ENCODE peak calls at places on chromosomes 3 and 15, in six cellular contexts. W, C, Z, H, I and R are unnamed samples.

GRCh38 chr3:107315136-107315535 is 62.1 kb upstream of the CCDC54 start:
- DNase-seq in W (no peak), C (no peak), Z (no peak), H (peak; percentile 19), I (peak; percentile 5), R (no peak)

GRCh38 chr3:111676177-111677021 is 81.3 kb upstream of the ZBED2 start:
- DNase-seq in W (peak; percentile 36), C (peak; percentile 22), Z (peak; percentile 88), H (peak; percentile 82), I (no peak), R (peak; percentile 88)

GRCh38 chr3:58074997-58075396 is 66.8 kb downstream of the FLNB start:
- DNase-seq in W (no peak), C (no peak), Z (no peak), H (no peak), I (no peak), R (no peak)

GRCh38 chr15:40065166-40065565 is 26.2 kb upstream of the SRP14 start:
- DNase-seq in W (no peak), C (no peak), Z (no peak), H (no peak), I (no peak), R (no peak)

GRCh38 chr15:75229191-75230015 is 27.7 kb downstream of the C15orf39 start:
- DNase-seq in W (no peak), C (no peak), Z (no peak), H (peak; percentile 32), I (peak; percentile 22), R (peak; percentile 81)

GRCh38 chr3:12719984-12720656 is 38.9 kb downstream of the TMEM40 start:
- DNase-seq in W (peak; percentile 86), C (peak; percentile 86), Z (peak; percentile 72), H (peak; percentile 77), I (peak; percentile 82), R (peak; percentile 96)

GRCh38 chr3:89690649-89691048 is 583.2 kb downstream of the EPHA3 start:
- DNase-seq in W (no peak), C (no peak), Z (no peak), H (peak; percentile 28), I (peak; percentile 1), R (no peak)

GRCh38 chr15:69885182-69886041 is 212.3 kb downstream of the TLE3 start:
- DNase-seq in W (no peak), C (no peak), Z (no peak), H (peak; percentile 34), I (no peak), R (no peak)

GRCh38 chr3:65854606-65855304 is 184.0 kb downstream of the MAGI1 start:
- DNase-seq in W (no peak), C (peak; percentile 13), Z (peak; percentile 36), H (peak; percentile 43), I (peak; percentile 47), R (peak; percentile 61)

GRCh38 chr3:183728204-183728603 is 30.6 kb downstream of the YEATS2 start:
- DNase-seq in W (no peak), C (no peak), Z (no peak), H (no peak), I (no peak), R (no peak)

GRCh38 chr15:67140078-67140833 is 74.9 kb downstream of the SMAD3 start:
- DNase-seq in W (no peak), C (no peak), Z (no peak), H (no peak), I (no peak), R (no peak)

GRCh38 chr3:141649871-141650270 is 88.2 kb upstream of the RNF7 start:
- DNase-seq in W (no peak), C (no peak), Z (no peak), H (no peak), I (no peak), R (no peak)

GRCh38 chr3:104388624-104389023 is 978.1 kb upstream of the ALCAM start:
- DNase-seq in W (no peak), C (no peak), Z (peak; percentile 5), H (peak; percentile 47), I (peak; percentile 19), R (no peak)

GRCh38 chr3:131795382-131796085 is 239.3 kb downstream of the CPNE4 start:
- DNase-seq in W (no peak), C (no peak), Z (no peak), H (peak; percentile 83), I (no peak), R (no peak)

GRCh38 chr3:134325722-134326121 is 48.5 kb downstream of the AMOTL2 start:
- DNase-seq in W (no peak), C (no peak), Z (no peak), H (no peak), I (no peak), R (no peak)

GRCh38 chr3:194134231-194134756 is 1.7 kb upstream of the HES1 start:
- DNase-seq in W (peak; percentile 68), C (no peak), Z (no peak), H (peak; percentile 87), I (no peak), R (peak; percentile 69)

GRCh38 chr3:56342475-56342874 is 125.8 kb downstream of the ERC2 start:
- DNase-seq in W (no peak), C (no peak), Z (peak; percentile 14), H (no peak), I (no peak), R (no peak)

GRCh38 chr3:188337232-188337631 is 183.3 kb downstream of the LPP start:
- DNase-seq in W (no peak), C (no peak), Z (no peak), H (no peak), I (no peak), R (no peak)

GRCh38 chr15:72358532-72359180 is 17.2 kb downstream of the HEXA start:
- DNase-seq in W (no peak), C (no peak), Z (peak; percentile 86), H (peak; percentile 86), I (peak; percentile 85), R (no peak)

GRCh38 chr15:70502576-70502975 is 260.8 kb downstream of the UACA start:
- DNase-seq in W (no peak), C (no peak), Z (no peak), H (no peak), I (no peak), R (no peak)

GRCh38 chr3:71498053-71498452 is 85.5 kb downstream of the FOXP1 start:
- DNase-seq in W (no peak), C (no peak), Z (no peak), H (peak; percentile 81), I (no peak), R (peak; percentile 93)

GRCh38 chr3:71499477-71499876 is 84.1 kb downstream of the FOXP1 start:
- DNase-seq in W (no peak), C (no peak), Z (no peak), H (no peak), I (no peak), R (no peak)

GRCh38 chr3:71495708-71496472 is 87.6 kb downstream of the FOXP1 start:
- DNase-seq in W (no peak), C (peak; percentile 60), Z (peak; percentile 80), H (peak; percentile 94), I (peak; percentile 91), R (peak; percentile 87)

GRCh38 chr3:71498543-71498942 is 85.0 kb downstream of the FOXP1 start:
- DNase-seq in W (no peak), C (no peak), Z (no peak), H (no peak), I (no peak), R (no peak)

GRCh38 chr3:71497367-71497925 is 86.1 kb downstream of the FOXP1 start:
- DNase-seq in W (no peak), C (no peak), Z (no peak), H (peak; percentile 35), I (no peak), R (peak; percentile 18)
- H3K4me2 ChIP-seq in W (no peak overlapping the region), C (peak overlapping the region; percentile 82), Z (no peak overlapping the region), H (no peak overlapping the region), I (no peak overlapping the region), R (peak overlapping the region; percentile 29)

GRCh38 chr3:62373215-62373614 is at the start of gene FEZF2:
- DNase-seq in W (no peak), C (no peak), Z (no peak), H (no peak), I (no peak), R (no peak)

GRCh38 chr3:62372621-62373041 is 719 bp downstream of the FEZF2 start:
- DNase-seq in W (no peak), C (no peak), Z (no peak), H (peak; percentile 8), I (no peak), R (no peak)

GRCh38 chr3:62375655-62376054 is 2.3 kb upstream of the FEZF2 start:
- DNase-seq in W (no peak), C (no peak), Z (no peak), H (no peak), I (no peak), R (no peak)

GRCh38 chr3:62373714-62374333 is 474 bp upstream of the FEZF2 start:
- DNase-seq in W (no peak), C (no peak), Z (no peak), H (no peak), I (no peak), R (no peak)

DNA sequence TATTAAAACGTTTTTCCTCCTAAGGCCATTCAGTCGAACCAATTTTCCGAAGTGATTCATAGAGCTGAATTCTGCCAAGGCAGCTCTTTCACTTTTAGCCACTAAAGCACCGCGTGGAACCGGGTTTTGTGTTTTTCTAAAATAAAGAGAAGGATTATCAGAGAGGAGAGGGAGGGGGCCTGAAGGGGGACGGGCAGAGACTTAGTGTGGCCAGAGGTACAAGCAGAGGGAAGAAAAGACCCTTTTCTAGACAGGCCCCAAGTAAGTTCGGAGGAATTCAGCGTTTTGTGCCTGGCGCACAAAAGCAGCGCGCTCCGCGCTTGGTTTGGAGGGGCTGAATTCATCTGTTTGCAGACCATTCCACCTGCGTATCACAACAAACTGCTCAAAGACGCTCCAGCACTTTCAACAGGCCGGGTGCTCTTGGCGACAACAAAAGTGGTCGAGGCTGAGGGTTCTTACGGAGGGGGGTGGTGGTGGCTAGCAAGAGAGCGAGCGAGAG is 1.1 kb upstream of the FEZF2 start:
- DNase-seq in W (no peak), C (no peak), Z (peak; percentile 24), H (peak; percentile 26), I (peak; percentile 6), R (no peak)
- H3K4me2 ChIP-seq in W (no peak overlapping the region), C (no peak overlapping the region), Z (peak overlapping the region; percentile 67), H (peak overlapping the region; percentile 68), I (peak overlapping the region; percentile 42), R (no peak overlapping the region)

DNA sequence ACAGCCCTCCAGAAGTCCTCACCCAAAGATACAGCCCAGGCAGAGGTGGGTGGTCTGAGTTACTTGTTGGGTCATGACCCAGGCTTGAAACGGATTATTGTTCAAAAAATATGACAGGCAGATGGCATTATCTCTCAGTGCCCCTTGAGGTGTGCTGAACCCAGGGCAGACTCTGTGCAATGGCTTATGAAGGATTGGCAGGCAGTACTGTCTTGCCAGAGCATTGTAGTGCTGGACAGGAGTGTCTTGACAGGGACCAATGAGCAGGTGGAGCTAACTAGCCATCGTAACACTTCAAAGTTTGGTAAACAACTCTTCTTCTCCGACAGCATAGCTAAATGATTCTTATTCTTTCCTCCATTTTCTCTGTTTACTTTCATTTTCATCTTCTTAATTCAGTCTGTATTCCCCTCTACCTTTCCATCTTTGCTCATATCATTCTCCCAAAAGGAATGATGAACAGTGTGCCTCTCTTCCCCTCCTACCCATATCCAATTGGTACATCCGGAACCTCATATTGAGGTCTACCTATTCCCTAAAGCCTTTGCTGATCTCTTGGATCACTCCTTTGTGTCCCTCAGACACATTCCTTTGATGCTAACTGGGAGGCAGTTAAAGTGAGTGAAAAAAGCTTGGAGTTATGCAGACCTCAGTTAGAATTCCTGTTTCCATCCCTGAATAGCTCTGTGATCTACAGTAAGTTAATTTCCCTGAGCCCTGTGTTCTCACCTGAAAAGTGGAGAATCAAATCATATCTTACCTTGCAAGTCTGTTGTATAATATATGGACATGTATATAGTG is 2.6 kb upstream of the IL20RB start:
- DNase-seq in W (no peak), C (no peak), Z (no peak), H (peak; percentile 46), I (no peak), R (no peak)
- H3K4me2 ChIP-seq in W (no peak overlapping the region), C (peak overlapping the region; percentile 60), Z (peak overlapping the region; percentile 13), H (peak overlapping the region; percentile 87), I (peak overlapping the region; percentile 83), R (no peak overlapping the region)

GRCh38 chr15:59300618-59301139 is 72.0 kb downstream of the MYO1E start:
- DNase-seq in W (no peak), C (no peak), Z (no peak), H (no peak), I (no peak), R (no peak)
- H3K4me2 ChIP-seq in W (peak overlapping the region; percentile 63), C (peak overlapping the region; percentile 83), Z (peak overlapping the region; percentile 76), H (peak overlapping the region; percentile 51), I (peak overlapping the region; percentile 53), R (no peak overlapping the region)